ENCODE peak calls at places on chromosomes 4 and X, in seven cellular contexts. One of them, this sample, is unnamed.

GRCh38 chrX:148577711-148578110 is 77.3 kb downstream of the AFF2 start:
- DNase-seq in neural progenitor cell: no peak
- DNase-seq in naive thymus-derived CD4-positive, alpha-beta T cell: no peak
- DNase-seq in GM12864: no peak
- DNase-seq in CD4-positive, CD25-positive, alpha-beta regulatory T cell: no peak
- DNase-seq in endothelial cell: no peak
- DNase-seq in GM10248: no peak
- DNase-seq in this sample: no peak

GRCh38 chr4:78613522-78614311 is 62.1 kb downstream of the ANXA3 start:
- DNase-seq in neural progenitor cell: no peak
- DNase-seq in naive thymus-derived CD4-positive, alpha-beta T cell: no peak
- DNase-seq in GM12864: peak
- DNase-seq in CD4-positive, CD25-positive, alpha-beta regulatory T cell: peak
- DNase-seq in endothelial cell: no peak
- DNase-seq in GM10248: peak
- DNase-seq in this sample: no peak

GRCh38 chr4:180953572-180953971 is 1289.6 kb upstream of the TENM3 start:
- DNase-seq in neural progenitor cell: peak
- DNase-seq in naive thymus-derived CD4-positive, alpha-beta T cell: no peak
- DNase-seq in GM12864: no peak
- DNase-seq in CD4-positive, CD25-positive, alpha-beta regulatory T cell: no peak
- DNase-seq in endothelial cell: peak
- DNase-seq in GM10248: no peak
- DNase-seq in this sample: no peak

GRCh38 chr4:184838249-184839074 is 12.7 kb upstream of the ACSL1 start:
- DNase-seq in neural progenitor cell: no peak
- DNase-seq in naive thymus-derived CD4-positive, alpha-beta T cell: no peak
- DNase-seq in GM12864: no peak
- DNase-seq in CD4-positive, CD25-positive, alpha-beta regulatory T cell: no peak
- DNase-seq in endothelial cell: no peak
- DNase-seq in GM10248: no peak
- DNase-seq in this sample: no peak

GRCh38 chrX:120244735-120245498 is 5.7 kb upstream of the ZBTB33 start:
- DNase-seq in neural progenitor cell: peak
- DNase-seq in naive thymus-derived CD4-positive, alpha-beta T cell: peak
- DNase-seq in GM12864: peak
- DNase-seq in CD4-positive, CD25-positive, alpha-beta regulatory T cell: peak
- DNase-seq in endothelial cell: peak
- DNase-seq in GM10248: peak
- DNase-seq in this sample: peak

GRCh38 chr4:90951037-90951436 is 823.8 kb downstream of the CCSER1 start:
- DNase-seq in neural progenitor cell: no peak
- DNase-seq in naive thymus-derived CD4-positive, alpha-beta T cell: no peak
- DNase-seq in GM12864: no peak
- DNase-seq in CD4-positive, CD25-positive, alpha-beta regulatory T cell: no peak
- DNase-seq in endothelial cell: no peak
- DNase-seq in GM10248: no peak
- DNase-seq in this sample: no peak

GRCh38 chr4:121061861-121062260 is 10.5 kb downstream of the NDNF start:
- DNase-seq in neural progenitor cell: no peak
- DNase-seq in naive thymus-derived CD4-positive, alpha-beta T cell: no peak
- DNase-seq in GM12864: no peak
- DNase-seq in CD4-positive, CD25-positive, alpha-beta regulatory T cell: no peak
- DNase-seq in endothelial cell: no peak
- DNase-seq in GM10248: no peak
- DNase-seq in this sample: no peak

GRCh38 chrX:3690140-3690539 is 23.3 kb downstream of the PRKX start:
- DNase-seq in neural progenitor cell: no peak
- DNase-seq in naive thymus-derived CD4-positive, alpha-beta T cell: no peak
- DNase-seq in GM12864: no peak
- DNase-seq in CD4-positive, CD25-positive, alpha-beta regulatory T cell: no peak
- DNase-seq in endothelial cell: no peak
- DNase-seq in GM10248: no peak
- DNase-seq in this sample: no peak

GRCh38 chrX:11698747-11699146 is 33.0 kb upstream of the ARHGAP6 start:
- DNase-seq in neural progenitor cell: no peak
- DNase-seq in naive thymus-derived CD4-positive, alpha-beta T cell: no peak
- DNase-seq in GM12864: no peak
- DNase-seq in CD4-positive, CD25-positive, alpha-beta regulatory T cell: no peak
- DNase-seq in endothelial cell: no peak
- DNase-seq in GM10248: no peak
- DNase-seq in this sample: no peak

GRCh38 chr4:26763649-26764048 is 97.0 kb upstream of the STIM2 start:
- DNase-seq in neural progenitor cell: no peak
- DNase-seq in naive thymus-derived CD4-positive, alpha-beta T cell: no peak
- DNase-seq in GM12864: no peak
- DNase-seq in CD4-positive, CD25-positive, alpha-beta regulatory T cell: no peak
- DNase-seq in endothelial cell: no peak
- DNase-seq in GM10248: no peak
- DNase-seq in this sample: no peak

GRCh38 chr4:85370400-85371032 is 104.4 kb upstream of the ARHGAP24 start:
- DNase-seq in neural progenitor cell: peak
- DNase-seq in naive thymus-derived CD4-positive, alpha-beta T cell: no peak
- DNase-seq in GM12864: no peak
- DNase-seq in CD4-positive, CD25-positive, alpha-beta regulatory T cell: peak
- DNase-seq in endothelial cell: peak
- DNase-seq in GM10248: no peak
- DNase-seq in this sample: peak

GRCh38 chr4:152528060-152528459 is 7.8 kb downstream of the FBXW7 start:
- DNase-seq in neural progenitor cell: no peak
- DNase-seq in naive thymus-derived CD4-positive, alpha-beta T cell: no peak
- DNase-seq in GM12864: no peak
- DNase-seq in CD4-positive, CD25-positive, alpha-beta regulatory T cell: no peak
- DNase-seq in endothelial cell: no peak
- DNase-seq in GM10248: no peak
- DNase-seq in this sample: no peak

GRCh38 chrX:4656419-4656818 is 943.0 kb upstream of the PRKX start:
- DNase-seq in neural progenitor cell: no peak
- DNase-seq in naive thymus-derived CD4-positive, alpha-beta T cell: no peak
- DNase-seq in GM12864: no peak
- DNase-seq in CD4-positive, CD25-positive, alpha-beta regulatory T cell: no peak
- DNase-seq in endothelial cell: no peak
- DNase-seq in GM10248: no peak
- DNase-seq in this sample: no peak

GRCh38 chr4:152901205-152901604 is 34.9 kb upstream of the FHDC1 start:
- DNase-seq in neural progenitor cell: no peak
- DNase-seq in naive thymus-derived CD4-positive, alpha-beta T cell: no peak
- DNase-seq in GM12864: no peak
- DNase-seq in CD4-positive, CD25-positive, alpha-beta regulatory T cell: no peak
- DNase-seq in endothelial cell: no peak
- DNase-seq in GM10248: no peak
- DNase-seq in this sample: no peak

GRCh38 chr4:152308925-152309324 is 227.0 kb downstream of the FBXW7 start:
- DNase-seq in neural progenitor cell: no peak
- DNase-seq in naive thymus-derived CD4-positive, alpha-beta T cell: no peak
- DNase-seq in GM12864: no peak
- DNase-seq in CD4-positive, CD25-positive, alpha-beta regulatory T cell: no peak
- DNase-seq in endothelial cell: no peak
- DNase-seq in GM10248: no peak
- DNase-seq in this sample: no peak

GRCh38 chrX:72021975-72022374 is 109.7 kb downstream of the RTL5 start:
- DNase-seq in neural progenitor cell: peak
- DNase-seq in naive thymus-derived CD4-positive, alpha-beta T cell: no peak
- DNase-seq in GM12864: no peak
- DNase-seq in CD4-positive, CD25-positive, alpha-beta regulatory T cell: peak
- DNase-seq in endothelial cell: peak
- DNase-seq in GM10248: peak
- DNase-seq in this sample: no peak

GRCh38 chrX:50814701-50815476 is 895 bp upstream of the SHROOM4 start:
- DNase-seq in neural progenitor cell: no peak
- DNase-seq in naive thymus-derived CD4-positive, alpha-beta T cell: no peak
- DNase-seq in GM12864: no peak
- DNase-seq in CD4-positive, CD25-positive, alpha-beta regulatory T cell: no peak
- DNase-seq in endothelial cell: no peak
- DNase-seq in GM10248: no peak
- DNase-seq in this sample: no peak

GRCh38 chrX:14864626-14865025 is 8.2 kb downstream of the FANCB start:
- DNase-seq in neural progenitor cell: no peak
- DNase-seq in naive thymus-derived CD4-positive, alpha-beta T cell: no peak
- DNase-seq in GM12864: no peak
- DNase-seq in CD4-positive, CD25-positive, alpha-beta regulatory T cell: no peak
- DNase-seq in endothelial cell: no peak
- DNase-seq in GM10248: no peak
- DNase-seq in this sample: no peak

GRCh38 chr4:7911044-7911578 is 28.6 kb downstream of the AFAP1 start:
- DNase-seq in neural progenitor cell: peak
- DNase-seq in naive thymus-derived CD4-positive, alpha-beta T cell: no peak
- DNase-seq in GM12864: no peak
- DNase-seq in CD4-positive, CD25-positive, alpha-beta regulatory T cell: no peak
- DNase-seq in endothelial cell: no peak
- DNase-seq in GM10248: no peak
- DNase-seq in this sample: peak

GRCh38 chr4:51842167-51842553 is 793 bp upstream of the DCUN1D4 start:
- DNase-seq in neural progenitor cell: peak
- DNase-seq in naive thymus-derived CD4-positive, alpha-beta T cell: no peak
- DNase-seq in GM12864: no peak
- DNase-seq in CD4-positive, CD25-positive, alpha-beta regulatory T cell: no peak
- DNase-seq in endothelial cell: no peak
- DNase-seq in GM10248: peak
- DNase-seq in this sample: no peak

GRCh38 chrX:110004210-110004609 is 1.3 kb downstream of the TMEM164 start:
- DNase-seq in neural progenitor cell: peak
- DNase-seq in naive thymus-derived CD4-positive, alpha-beta T cell: no peak
- DNase-seq in GM12864: no peak
- DNase-seq in CD4-positive, CD25-positive, alpha-beta regulatory T cell: no peak
- DNase-seq in endothelial cell: no peak
- DNase-seq in GM10248: no peak
- DNase-seq in this sample: no peak

GRCh38 chr4:145045180-145045579 is 52.8 kb downstream of the ANAPC10 start:
- DNase-seq in neural progenitor cell: no peak
- DNase-seq in naive thymus-derived CD4-positive, alpha-beta T cell: no peak
- DNase-seq in GM12864: no peak
- DNase-seq in CD4-positive, CD25-positive, alpha-beta regulatory T cell: no peak
- DNase-seq in endothelial cell: no peak
- DNase-seq in GM10248: no peak
- DNase-seq in this sample: no peak

GRCh38 chrX:38811515-38812239 is 10.4 kb downstream of the MID1IP1 start:
- DNase-seq in neural progenitor cell: no peak
- DNase-seq in naive thymus-derived CD4-positive, alpha-beta T cell: peak
- DNase-seq in GM12864: no peak
- DNase-seq in CD4-positive, CD25-positive, alpha-beta regulatory T cell: peak
- DNase-seq in endothelial cell: no peak
- DNase-seq in GM10248: no peak
- DNase-seq in this sample: no peak

GRCh38 chrX:41634284-41634683 is 54.5 kb upstream of the GPR34 start:
- DNase-seq in neural progenitor cell: no peak
- DNase-seq in naive thymus-derived CD4-positive, alpha-beta T cell: no peak
- DNase-seq in GM12864: no peak
- DNase-seq in CD4-positive, CD25-positive, alpha-beta regulatory T cell: no peak
- DNase-seq in endothelial cell: no peak
- DNase-seq in GM10248: no peak
- DNase-seq in this sample: no peak

GRCh38 chr4:177118596-177118995 is 191.1 kb upstream of the NEIL3 start:
- DNase-seq in neural progenitor cell: no peak
- DNase-seq in naive thymus-derived CD4-positive, alpha-beta T cell: no peak
- DNase-seq in GM12864: no peak
- DNase-seq in CD4-positive, CD25-positive, alpha-beta regulatory T cell: no peak
- DNase-seq in endothelial cell: no peak
- DNase-seq in GM10248: no peak
- DNase-seq in this sample: peak

GRCh38 chrX:72305286-72306084 is at the start of gene CITED1:
- DNase-seq in neural progenitor cell: peak
- DNase-seq in naive thymus-derived CD4-positive, alpha-beta T cell: no peak
- DNase-seq in GM12864: no peak
- DNase-seq in CD4-positive, CD25-positive, alpha-beta regulatory T cell: peak
- DNase-seq in endothelial cell: no peak
- DNase-seq in GM10248: no peak
- DNase-seq in this sample: peak

GRCh38 chrX:107978707-107979307 is 3.4 kb downstream of the TEX13B start:
- DNase-seq in neural progenitor cell: peak
- DNase-seq in naive thymus-derived CD4-positive, alpha-beta T cell: no peak
- DNase-seq in GM12864: no peak
- DNase-seq in CD4-positive, CD25-positive, alpha-beta regulatory T cell: peak
- DNase-seq in endothelial cell: no peak
- DNase-seq in GM10248: no peak
- DNase-seq in this sample: no peak

GRCh38 chr4:76590847-76591281 is 155.8 kb downstream of the SHROOM3 start:
- DNase-seq in neural progenitor cell: no peak
- DNase-seq in naive thymus-derived CD4-positive, alpha-beta T cell: no peak
- DNase-seq in GM12864: no peak
- DNase-seq in CD4-positive, CD25-positive, alpha-beta regulatory T cell: no peak
- DNase-seq in endothelial cell: no peak
- DNase-seq in GM10248: no peak
- DNase-seq in this sample: no peak

GRCh38 chr4:172982151-172982590 is 186.4 kb upstream of the GALNT7 start:
- DNase-seq in neural progenitor cell: no peak
- DNase-seq in naive thymus-derived CD4-positive, alpha-beta T cell: no peak
- DNase-seq in GM12864: no peak
- DNase-seq in CD4-positive, CD25-positive, alpha-beta regulatory T cell: peak
- DNase-seq in endothelial cell: no peak
- DNase-seq in GM10248: no peak
- DNase-seq in this sample: no peak

GRCh38 chr4:80913381-80913780 is 117.1 kb upstream of the BMP3 start:
- DNase-seq in neural progenitor cell: no peak
- DNase-seq in naive thymus-derived CD4-positive, alpha-beta T cell: no peak
- DNase-seq in GM12864: no peak
- DNase-seq in CD4-positive, CD25-positive, alpha-beta regulatory T cell: peak
- DNase-seq in endothelial cell: no peak
- DNase-seq in GM10248: peak
- DNase-seq in this sample: no peak

GRCh38 chr4:39118034-39118658 is 56.1 kb downstream of the KLHL5 start:
- DNase-seq in neural progenitor cell: no peak
- DNase-seq in naive thymus-derived CD4-positive, alpha-beta T cell: no peak
- DNase-seq in GM12864: no peak
- DNase-seq in CD4-positive, CD25-positive, alpha-beta regulatory T cell: peak
- DNase-seq in endothelial cell: no peak
- DNase-seq in GM10248: no peak
- DNase-seq in this sample: no peak